ENCODE peak calls at places on chromosomes 3 and 15, in ten cellular contexts. One of them, this sample, is unnamed.
A peak's percentile ranks its signal among the peaks of the same experiment; 100 is the strongest.

GRCh38 chr3:123385072-123385471 is 63.8 kb downstream of the ADCY5 start:
- DNase-seq in stimulated activated CD8-positive, alpha-beta memory T cell treated with anti-CD3 and anti-CD28 coated beads, Interleukin-7, amount 100 ng/mL, for 48 hours: no peak
- DNase-seq in T-helper 9 cell: no peak
- DNase-seq in stomach: no peak
- DNase-seq in stimulated activated naive CD4-positive, alpha-beta T cell: no peak
- DNase-seq in body of pancreas: no peak
- DNase-seq in GM13977: no peak
- DNase-seq in MV-4-11: no peak
- DNase-seq in activated CD4-positive, alpha-beta T cell treated with anti-CD3 and anti-CD28 coated beads, Interleukin-2, amount 50 U/mL, for 1 hour: no peak
- DNase-seq in ACHN: no peak
- DNase-seq in this sample: no peak

GRCh38 chr3:184874709-184875644 is 63.0 kb downstream of the VPS8 start:
- DNase-seq in stimulated activated CD8-positive, alpha-beta memory T cell treated with anti-CD3 and anti-CD28 coated beads, Interleukin-7, amount 100 ng/mL, for 48 hours: no peak
- DNase-seq in T-helper 9 cell: no peak
- DNase-seq in stomach: no peak
- DNase-seq in stimulated activated naive CD4-positive, alpha-beta T cell: no peak
- DNase-seq in body of pancreas: no peak
- DNase-seq in GM13977: peak; percentile 23
- DNase-seq in MV-4-11: peak; percentile 22
- DNase-seq in activated CD4-positive, alpha-beta T cell treated with anti-CD3 and anti-CD28 coated beads, Interleukin-2, amount 50 U/mL, for 1 hour: no peak
- DNase-seq in ACHN: peak; percentile 43
- DNase-seq in this sample: no peak

GRCh38 chr3:50450135-50450911 is 53.1 kb downstream of the CACNA2D2 start:
- DNase-seq in stimulated activated CD8-positive, alpha-beta memory T cell treated with anti-CD3 and anti-CD28 coated beads, Interleukin-7, amount 100 ng/mL, for 48 hours: peak; percentile 40
- DNase-seq in T-helper 9 cell: peak; percentile 22
- DNase-seq in stomach: peak; percentile 79
- DNase-seq in stimulated activated naive CD4-positive, alpha-beta T cell: peak; percentile 20
- DNase-seq in body of pancreas: peak; percentile 51
- DNase-seq in GM13977: no peak
- DNase-seq in MV-4-11: peak; percentile 40
- DNase-seq in activated CD4-positive, alpha-beta T cell treated with anti-CD3 and anti-CD28 coated beads, Interleukin-2, amount 50 U/mL, for 1 hour: peak; percentile 46
- DNase-seq in ACHN: no peak
- DNase-seq in this sample: peak; percentile 84

GRCh38 chr3:53811143-53811915 is 34.9 kb downstream of the CHDH start:
- DNase-seq in stimulated activated CD8-positive, alpha-beta memory T cell treated with anti-CD3 and anti-CD28 coated beads, Interleukin-7, amount 100 ng/mL, for 48 hours: no peak
- DNase-seq in T-helper 9 cell: no peak
- DNase-seq in stomach: peak; percentile 22
- DNase-seq in stimulated activated naive CD4-positive, alpha-beta T cell: no peak
- DNase-seq in body of pancreas: no peak
- DNase-seq in GM13977: no peak
- DNase-seq in MV-4-11: no peak
- DNase-seq in activated CD4-positive, alpha-beta T cell treated with anti-CD3 and anti-CD28 coated beads, Interleukin-2, amount 50 U/mL, for 1 hour: no peak
- DNase-seq in ACHN: no peak
- DNase-seq in this sample: no peak

GRCh38 chr3:10026084-10026890 is at the start of gene FANCD2:
- DNase-seq in stimulated activated CD8-positive, alpha-beta memory T cell treated with anti-CD3 and anti-CD28 coated beads, Interleukin-7, amount 100 ng/mL, for 48 hours: peak; percentile 87
- DNase-seq in T-helper 9 cell: peak; percentile 95
- DNase-seq in stomach: peak; percentile 92
- DNase-seq in stimulated activated naive CD4-positive, alpha-beta T cell: peak; percentile 96
- DNase-seq in body of pancreas: peak; percentile 88
- DNase-seq in GM13977: peak; percentile 85
- DNase-seq in MV-4-11: peak; percentile 88
- DNase-seq in activated CD4-positive, alpha-beta T cell treated with anti-CD3 and anti-CD28 coated beads, Interleukin-2, amount 50 U/mL, for 1 hour: peak; percentile 92
- DNase-seq in ACHN: peak; percentile 85
- DNase-seq in this sample: peak; percentile 90

GRCh38 chr3:73432021-73432722 is 192.6 kb downstream of the PDZRN3 start:
- DNase-seq in stimulated activated CD8-positive, alpha-beta memory T cell treated with anti-CD3 and anti-CD28 coated beads, Interleukin-7, amount 100 ng/mL, for 48 hours: no peak
- DNase-seq in T-helper 9 cell: no peak
- DNase-seq in stomach: no peak
- DNase-seq in stimulated activated naive CD4-positive, alpha-beta T cell: no peak
- DNase-seq in body of pancreas: peak; percentile 38
- DNase-seq in GM13977: peak; percentile 52
- DNase-seq in MV-4-11: peak; percentile 33
- DNase-seq in activated CD4-positive, alpha-beta T cell treated with anti-CD3 and anti-CD28 coated beads, Interleukin-2, amount 50 U/mL, for 1 hour: no peak
- DNase-seq in ACHN: peak; percentile 43
- DNase-seq in this sample: no peak

GRCh38 chr15:64856429-64857145 is 14.9 kb downstream of the PLEKHO2 start:
- DNase-seq in stimulated activated CD8-positive, alpha-beta memory T cell treated with anti-CD3 and anti-CD28 coated beads, Interleukin-7, amount 100 ng/mL, for 48 hours: no peak
- DNase-seq in T-helper 9 cell: no peak
- DNase-seq in stomach: no peak
- DNase-seq in stimulated activated naive CD4-positive, alpha-beta T cell: no peak
- DNase-seq in body of pancreas: peak; percentile 44
- DNase-seq in GM13977: no peak
- DNase-seq in MV-4-11: no peak
- DNase-seq in activated CD4-positive, alpha-beta T cell treated with anti-CD3 and anti-CD28 coated beads, Interleukin-2, amount 50 U/mL, for 1 hour: no peak
- DNase-seq in ACHN: no peak
- DNase-seq in this sample: no peak

GRCh38 chr3:47367631-47368030 is 13.2 kb upstream of the PTPN23 start:
- DNase-seq in stimulated activated CD8-positive, alpha-beta memory T cell treated with anti-CD3 and anti-CD28 coated beads, Interleukin-7, amount 100 ng/mL, for 48 hours: no peak
- DNase-seq in T-helper 9 cell: no peak
- DNase-seq in stomach: no peak
- DNase-seq in stimulated activated naive CD4-positive, alpha-beta T cell: no peak
- DNase-seq in body of pancreas: no peak
- DNase-seq in GM13977: no peak
- DNase-seq in MV-4-11: no peak
- DNase-seq in activated CD4-positive, alpha-beta T cell treated with anti-CD3 and anti-CD28 coated beads, Interleukin-2, amount 50 U/mL, for 1 hour: no peak
- DNase-seq in ACHN: no peak
- DNase-seq in this sample: no peak

GRCh38 chr3:99720985-99721632 is 82.7 kb downstream of the COL8A1 start:
- DNase-seq in stimulated activated CD8-positive, alpha-beta memory T cell treated with anti-CD3 and anti-CD28 coated beads, Interleukin-7, amount 100 ng/mL, for 48 hours: no peak
- DNase-seq in T-helper 9 cell: no peak
- DNase-seq in stomach: no peak
- DNase-seq in stimulated activated naive CD4-positive, alpha-beta T cell: no peak
- DNase-seq in body of pancreas: peak; percentile 5
- DNase-seq in GM13977: no peak
- DNase-seq in MV-4-11: no peak
- DNase-seq in activated CD4-positive, alpha-beta T cell treated with anti-CD3 and anti-CD28 coated beads, Interleukin-2, amount 50 U/mL, for 1 hour: no peak
- DNase-seq in ACHN: no peak
- DNase-seq in this sample: peak; percentile 67

GRCh38 chr3:149085828-149086231 is 503 bp downstream of the HLTF start:
- DNase-seq in stimulated activated CD8-positive, alpha-beta memory T cell treated with anti-CD3 and anti-CD28 coated beads, Interleukin-7, amount 100 ng/mL, for 48 hours: no peak
- DNase-seq in T-helper 9 cell: peak; percentile 6
- DNase-seq in stomach: no peak
- DNase-seq in stimulated activated naive CD4-positive, alpha-beta T cell: no peak
- DNase-seq in body of pancreas: no peak
- DNase-seq in GM13977: peak; percentile 39
- DNase-seq in MV-4-11: peak; percentile 31
- DNase-seq in activated CD4-positive, alpha-beta T cell treated with anti-CD3 and anti-CD28 coated beads, Interleukin-2, amount 50 U/mL, for 1 hour: peak; percentile 12
- DNase-seq in ACHN: peak; percentile 41
- DNase-seq in this sample: no peak

GRCh38 chr15:67064607-67065530 is 533 bp upstream of the SMAD3 start:
- DNase-seq in stimulated activated CD8-positive, alpha-beta memory T cell treated with anti-CD3 and anti-CD28 coated beads, Interleukin-7, amount 100 ng/mL, for 48 hours: no peak
- DNase-seq in T-helper 9 cell: peak; percentile 28
- DNase-seq in stomach: peak; percentile 63
- DNase-seq in stimulated activated naive CD4-positive, alpha-beta T cell: peak; percentile 18
- DNase-seq in body of pancreas: peak; percentile 79
- DNase-seq in GM13977: peak; percentile 69
- DNase-seq in MV-4-11: no peak
- DNase-seq in activated CD4-positive, alpha-beta T cell treated with anti-CD3 and anti-CD28 coated beads, Interleukin-2, amount 50 U/mL, for 1 hour: peak; percentile 35
- DNase-seq in ACHN: peak; percentile 64
- DNase-seq in this sample: peak; percentile 61

GRCh38 chr3:184077881-184078280 is 19.0 kb upstream of the HTR3E start:
- DNase-seq in stimulated activated CD8-positive, alpha-beta memory T cell treated with anti-CD3 and anti-CD28 coated beads, Interleukin-7, amount 100 ng/mL, for 48 hours: no peak
- DNase-seq in T-helper 9 cell: no peak
- DNase-seq in stomach: no peak
- DNase-seq in stimulated activated naive CD4-positive, alpha-beta T cell: no peak
- DNase-seq in body of pancreas: no peak
- DNase-seq in GM13977: no peak
- DNase-seq in MV-4-11: no peak
- DNase-seq in activated CD4-positive, alpha-beta T cell treated with anti-CD3 and anti-CD28 coated beads, Interleukin-2, amount 50 U/mL, for 1 hour: no peak
- DNase-seq in ACHN: no peak
- DNase-seq in this sample: no peak

GRCh38 chr15:31801152-31801551 is 229.2 kb upstream of the CHRNA7 start:
- DNase-seq in stimulated activated CD8-positive, alpha-beta memory T cell treated with anti-CD3 and anti-CD28 coated beads, Interleukin-7, amount 100 ng/mL, for 48 hours: no peak
- DNase-seq in T-helper 9 cell: no peak
- DNase-seq in stomach: no peak
- DNase-seq in stimulated activated naive CD4-positive, alpha-beta T cell: no peak
- DNase-seq in body of pancreas: peak; percentile 36
- DNase-seq in GM13977: no peak
- DNase-seq in MV-4-11: no peak
- DNase-seq in activated CD4-positive, alpha-beta T cell treated with anti-CD3 and anti-CD28 coated beads, Interleukin-2, amount 50 U/mL, for 1 hour: no peak
- DNase-seq in ACHN: no peak
- DNase-seq in this sample: peak; percentile 34

GRCh38 chr15:74790080-74790916 is 8.4 kb downstream of the CSK start:
- DNase-seq in stimulated activated CD8-positive, alpha-beta memory T cell treated with anti-CD3 and anti-CD28 coated beads, Interleukin-7, amount 100 ng/mL, for 48 hours: no peak
- DNase-seq in T-helper 9 cell: peak; percentile 33
- DNase-seq in stomach: peak; percentile 61
- DNase-seq in stimulated activated naive CD4-positive, alpha-beta T cell: no peak
- DNase-seq in body of pancreas: peak; percentile 53
- DNase-seq in GM13977: no peak
- DNase-seq in MV-4-11: peak; percentile 93
- DNase-seq in activated CD4-positive, alpha-beta T cell treated with anti-CD3 and anti-CD28 coated beads, Interleukin-2, amount 50 U/mL, for 1 hour: no peak
- DNase-seq in ACHN: peak; percentile 84
- DNase-seq in this sample: no peak

GRCh38 chr3:48301814-48302194 is 31.7 kb downstream of the SPINK8 start:
- DNase-seq in stimulated activated CD8-positive, alpha-beta memory T cell treated with anti-CD3 and anti-CD28 coated beads, Interleukin-7, amount 100 ng/mL, for 48 hours: peak; percentile 5
- DNase-seq in T-helper 9 cell: no peak
- DNase-seq in stomach: peak; percentile 26
- DNase-seq in stimulated activated naive CD4-positive, alpha-beta T cell: no peak
- DNase-seq in body of pancreas: peak; percentile 44
- DNase-seq in GM13977: peak; percentile 37
- DNase-seq in MV-4-11: no peak
- DNase-seq in activated CD4-positive, alpha-beta T cell treated with anti-CD3 and anti-CD28 coated beads, Interleukin-2, amount 50 U/mL, for 1 hour: no peak
- DNase-seq in ACHN: peak; percentile 51
- DNase-seq in this sample: peak; percentile 36

GRCh38 chr3:146387566-146387965 is 81.8 kb downstream of the PLSCR2 start:
- DNase-seq in stimulated activated CD8-positive, alpha-beta memory T cell treated with anti-CD3 and anti-CD28 coated beads, Interleukin-7, amount 100 ng/mL, for 48 hours: no peak
- DNase-seq in T-helper 9 cell: no peak
- DNase-seq in stomach: no peak
- DNase-seq in stimulated activated naive CD4-positive, alpha-beta T cell: no peak
- DNase-seq in body of pancreas: no peak
- DNase-seq in GM13977: no peak
- DNase-seq in MV-4-11: no peak
- DNase-seq in activated CD4-positive, alpha-beta T cell treated with anti-CD3 and anti-CD28 coated beads, Interleukin-2, amount 50 U/mL, for 1 hour: no peak
- DNase-seq in ACHN: no peak
- DNase-seq in this sample: no peak

This sample was measured in lung.